ENCODE peak calls at places on chromosome 14, in nine cellular contexts. Q is Kasumi-1; E is stimulated activated CD4-positive, alpha-beta T cell treated with anti-CD3 and anti-CD28 coated beads, TNF-alpha, amount 100 ng/mL, for 24 hours; U is AG04450; L is caudate nucleus; X is HT-29; B is left cardiac atrium; D is NCI-H2081; S is HepG2. N is an unnamed sample.

GRCh38 chr14:101789222-101789621 is 27.7 kb downstream of the PPP2R5C start:
- DNase-seq in Q (no peak), E (no peak), U (no peak), L (no peak), X (no peak), B (no peak), D (no peak), S (no peak), N (no peak)

GRCh38 chr14:100782516-100783320 is 43.2 kb upstream of the MEG3 start:
- DNase-seq in Q (no peak), E (no peak), U (no peak), L (no peak), X (no peak), B (no peak), D (no peak), S (peak), N (no peak)

GRCh38 chr14:100537701-100538565 is 49.3 kb downstream of the BEGAIN start:
- DNase-seq in Q (no peak), E (no peak), U (no peak), L (peak), X (no peak), B (peak), D (no peak), S (no peak), N (peak)

GRCh38 chr14:99929601-99930000 is 135.6 kb upstream of the EVL start:
- DNase-seq in Q (no peak), E (no peak), U (no peak), L (no peak), X (no peak), B (no peak), D (no peak), S (no peak), N (no peak)

GRCh38 chr14:102215071-102215470 is 75.4 kb downstream of the WDR20 start:
- DNase-seq in Q (no peak), E (no peak), U (peak), L (no peak), X (no peak), B (no peak), D (no peak), S (no peak), N (peak)

GRCh38 chr14:94038921-94039629 is 12.9 kb downstream of the OTUB2 start:
- DNase-seq in Q (no peak), E (no peak), U (no peak), L (no peak), X (no peak), B (no peak), D (no peak), S (no peak), N (no peak)

GRCh38 chr14:61812347-61813100 is 50.3 kb downstream of the SNAPC1 start:
- DNase-seq in Q (no peak), E (no peak), U (no peak), L (peak), X (no peak), B (peak), D (peak), S (no peak), N (no peak)

GRCh38 chr14:63186453-63186852 is 17.8 kb upstream of the RHOJ start:
- DNase-seq in Q (no peak), E (no peak), U (peak), L (no peak), X (no peak), B (no peak), D (no peak), S (no peak), N (no peak)

GRCh38 chr14:92687681-92688433 is 60.6 kb downstream of the LGMN start:
- DNase-seq in Q (no peak), E (no peak), U (no peak), L (no peak), X (no peak), B (peak), D (peak), S (no peak), N (no peak)

GRCh38 chr14:33693237-33693636 is 257.6 kb downstream of the EGLN3 start:
- DNase-seq in Q (no peak), E (no peak), U (no peak), L (no peak), X (no peak), B (no peak), D (no peak), S (no peak), N (no peak)

GRCh38 chr14:94005324-94005723 is 8.2 kb downstream of the CCDC197 start:
- DNase-seq in Q (peak), E (no peak), U (no peak), L (no peak), X (no peak), B (no peak), D (no peak), S (no peak), N (no peak)